ENCODE peak calls at places on chromosome 18, in seven cellular contexts. One of them, this sample, is unnamed.

GRCh38 chr18:55301836-55302235 is 286.2 kb downstream of the TCF4 start:
- DNase-seq in GM12878: no peak
- DNase-seq in SK-N-SH: no peak
- DNase-seq in H1: no peak
- DNase-seq in HepG2: no peak
- DNase-seq in K562: peak
- DNase-seq in HCT116: no peak
- DNase-seq in this sample: no peak

GRCh38 chr18:2935438-2936192 is 77.3 kb downstream of the LPIN2 start:
- DNase-seq in HCT116: no peak
- DNase-seq in H1: no peak
- DNase-seq in SK-N-SH: no peak
- DNase-seq in GM12878: no peak
- DNase-seq in HepG2: no peak
- DNase-seq in K562: no peak
- DNase-seq in this sample: no peak

GRCh38 chr18:22143347-22144340 is 25.7 kb upstream of the GATA6 start:
- DNase-seq in H1: no peak
- DNase-seq in HCT116: no peak
- DNase-seq in GM12878: no peak
- DNase-seq in K562: no peak
- DNase-seq in HepG2: no peak
- DNase-seq in SK-N-SH: no peak
- DNase-seq in this sample: no peak

GRCh38 chr18:73340135-73340934 is 472.5 kb upstream of the NETO1 start:
- DNase-seq in HCT116: no peak
- DNase-seq in SK-N-SH: no peak
- DNase-seq in GM12878: peak
- DNase-seq in HepG2: peak
- DNase-seq in K562: no peak
- DNase-seq in H1: no peak
- DNase-seq in this sample: no peak

GRCh38 chr18:4119813-4120212 is 335.3 kb downstream of the DLGAP1 start:
- DNase-seq in H1: no peak
- DNase-seq in HCT116: no peak
- DNase-seq in K562: no peak
- DNase-seq in SK-N-SH: no peak
- DNase-seq in GM12878: no peak
- DNase-seq in HepG2: no peak
- DNase-seq in this sample: no peak

GRCh38 chr18:47779381-47779780 is 151.1 kb downstream of the SMAD2 start:
- DNase-seq in GM12878: no peak
- DNase-seq in HepG2: no peak
- DNase-seq in SK-N-SH: no peak
- DNase-seq in HCT116: no peak
- DNase-seq in H1: no peak
- DNase-seq in K562: no peak
- DNase-seq in this sample: peak

GRCh38 chr18:46069524-46069923 is 2.5 kb downstream of the PSTPIP2 start:
- DNase-seq in HCT116: no peak
- DNase-seq in HepG2: no peak
- DNase-seq in K562: no peak
- DNase-seq in SK-N-SH: no peak
- DNase-seq in H1: no peak
- DNase-seq in GM12878: no peak
- DNase-seq in this sample: peak

GRCh38 chr18:77080283-77080682 is 52.3 kb downstream of the MBP start:
- DNase-seq in K562: no peak
- DNase-seq in HepG2: no peak
- DNase-seq in H1: no peak
- DNase-seq in GM12878: peak
- DNase-seq in SK-N-SH: no peak
- DNase-seq in HCT116: no peak
- DNase-seq in this sample: no peak

GRCh38 chr18:45540146-45540545 is 75.1 kb upstream of the SLC14A2 start:
- DNase-seq in HepG2: no peak
- DNase-seq in K562: no peak
- DNase-seq in SK-N-SH: no peak
- DNase-seq in GM12878: no peak
- DNase-seq in HCT116: no peak
- DNase-seq in H1: peak
- DNase-seq in this sample: no peak

GRCh38 chr18:55592106-55592505 is 4.1 kb upstream of the TCF4 start:
- DNase-seq in SK-N-SH: no peak
- DNase-seq in H1: no peak
- DNase-seq in HCT116: no peak
- DNase-seq in HepG2: no peak
- DNase-seq in GM12878: no peak
- DNase-seq in K562: no peak
- DNase-seq in this sample: no peak

GRCh38 chr18:3472681-3473544 is 22.9 kb downstream of the TGIF1 start:
- DNase-seq in H1: no peak
- DNase-seq in GM12878: no peak
- DNase-seq in HepG2: no peak
- DNase-seq in HCT116: no peak
- DNase-seq in K562: no peak
- DNase-seq in SK-N-SH: no peak
- DNase-seq in this sample: no peak

GRCh38 chr18:50724631-50725235 is 95.1 kb downstream of the MRO start:
- DNase-seq in K562: no peak
- DNase-seq in SK-N-SH: no peak
- DNase-seq in GM12878: no peak
- DNase-seq in H1: no peak
- DNase-seq in HCT116: no peak
- DNase-seq in HepG2: no peak
- DNase-seq in this sample: no peak

GRCh38 chr18:48085781-48086487 is 155.5 kb upstream of the SMAD2 start:
- DNase-seq in GM12878: no peak
- DNase-seq in HepG2: no peak
- DNase-seq in K562: no peak
- DNase-seq in SK-N-SH: no peak
- DNase-seq in H1: no peak
- DNase-seq in HCT116: no peak
- DNase-seq in this sample: no peak

GRCh38 chr18:73564073-73564472 is 583.6 kb downstream of the FBXO15 start:
- DNase-seq in GM12878: no peak
- DNase-seq in H1: no peak
- DNase-seq in HepG2: no peak
- DNase-seq in HCT116: no peak
- DNase-seq in K562: no peak
- DNase-seq in SK-N-SH: no peak
- DNase-seq in this sample: no peak

GRCh38 chr18:74679006-74679678 is 81.5 kb downstream of the ZNF407 start:
- DNase-seq in GM12878: peak
- DNase-seq in K562: no peak
- DNase-seq in SK-N-SH: no peak
- DNase-seq in HCT116: no peak
- DNase-seq in HepG2: no peak
- DNase-seq in H1: no peak
- DNase-seq in this sample: no peak

GRCh38 chr18:74115046-74115445 is 32.6 kb downstream of the FBXO15 start:
- DNase-seq in SK-N-SH: no peak
- DNase-seq in H1: no peak
- DNase-seq in HCT116: no peak
- DNase-seq in GM12878: no peak
- DNase-seq in K562: no peak
- DNase-seq in HepG2: no peak
- DNase-seq in this sample: no peak

GRCh38 chr18:24014062-24014985 is at the start of gene TTC39C:
- DNase-seq in H1: peak
- DNase-seq in GM12878: no peak
- DNase-seq in K562: peak
- DNase-seq in HepG2: no peak
- DNase-seq in SK-N-SH: peak
- DNase-seq in HCT116: peak
- DNase-seq in this sample: peak

GRCh38 chr18:59927246-59927825 is 27.5 kb downstream of the PMAIP1 start:
- DNase-seq in K562: no peak
- DNase-seq in GM12878: peak
- DNase-seq in H1: no peak
- DNase-seq in HCT116: no peak
- DNase-seq in SK-N-SH: no peak
- DNase-seq in HepG2: no peak
- DNase-seq in this sample: no peak

GRCh38 chr18:49813071-49813320 is 337 bp downstream of the ACAA2 start:
- DNase-seq in K562: peak
- DNase-seq in HCT116: no peak
- DNase-seq in H1: no peak
- DNase-seq in SK-N-SH: no peak
- DNase-seq in HepG2: peak
- DNase-seq in GM12878: no peak
- DNase-seq in this sample: no peak

GRCh38 chr18:48493856-48494255 is 45.0 kb upstream of the CTIF start:
- DNase-seq in H1: no peak
- DNase-seq in HepG2: no peak
- DNase-seq in GM12878: no peak
- DNase-seq in SK-N-SH: no peak
- DNase-seq in HCT116: no peak
- DNase-seq in K562: no peak
- DNase-seq in this sample: no peak

GRCh38 chr18:21117385-21118135 is 5.9 kb upstream of the ROCK1 start:
- DNase-seq in SK-N-SH: no peak
- DNase-seq in HepG2: no peak
- DNase-seq in HCT116: no peak
- DNase-seq in K562: no peak
- DNase-seq in H1: no peak
- DNase-seq in GM12878: no peak
- DNase-seq in this sample: no peak

GRCh38 chr18:63907649-63908048 is at the start of gene SERPINB10:
- DNase-seq in HepG2: no peak
- DNase-seq in GM12878: no peak
- DNase-seq in K562: no peak
- DNase-seq in HCT116: no peak
- DNase-seq in SK-N-SH: no peak
- DNase-seq in H1: no peak
- DNase-seq in this sample: no peak

GRCh38 chr18:37270046-37270665 is 295.4 kb downstream of the CELF4 start:
- DNase-seq in GM12878: no peak
- DNase-seq in SK-N-SH: no peak
- DNase-seq in HepG2: peak
- DNase-seq in K562: peak
- DNase-seq in H1: peak
- DNase-seq in HCT116: no peak
- DNase-seq in this sample: peak

GRCh38 chr18:50297621-50298442 is 10.3 kb upstream of the CXXC1 start:
- DNase-seq in GM12878: peak
- DNase-seq in SK-N-SH: peak
- DNase-seq in H1: peak
- DNase-seq in HCT116: no peak
- DNase-seq in K562: no peak
- DNase-seq in HepG2: no peak
- DNase-seq in this sample: no peak

GRCh38 chr18:27428120-27428519 is 243.0 kb upstream of the CHST9 start:
- DNase-seq in HCT116: no peak
- DNase-seq in GM12878: no peak
- DNase-seq in SK-N-SH: no peak
- DNase-seq in H1: no peak
- DNase-seq in K562: no peak
- DNase-seq in HepG2: no peak
- DNase-seq in this sample: peak
- TF ChIP-seq JUND in HCT116: no peak
- TF ChIP-seq JUND in GM12878: no peak
- TF ChIP-seq JUND in SK-N-SH: no peak
- TF ChIP-seq JUND in H1: no peak
- TF ChIP-seq JUND in K562: no peak
- TF ChIP-seq JUND in HepG2: no peak
- TF ChIP-seq JUND in this sample: no peak

DNA sequence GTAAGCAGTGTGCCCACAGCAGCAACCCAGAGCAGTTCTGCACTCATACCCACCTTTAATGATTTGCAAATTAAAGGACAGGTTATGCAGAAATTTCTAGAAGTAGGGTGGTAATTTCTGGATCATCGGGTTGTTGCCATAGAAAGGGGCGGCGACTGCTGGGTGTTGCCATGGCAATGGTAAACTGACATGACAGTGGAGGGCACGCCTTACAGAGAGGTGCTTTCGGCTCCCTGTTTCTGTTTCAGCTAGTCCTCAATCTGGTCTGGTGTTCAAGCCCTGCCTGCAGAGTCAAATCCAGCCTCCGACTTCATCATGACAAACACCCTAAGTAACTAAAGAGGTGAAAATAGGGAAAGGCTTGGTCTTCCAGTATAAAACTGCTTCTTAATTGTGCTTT is 667.7 kb downstream of the SOCS6 start:
- DNase-seq in HCT116: no peak
- DNase-seq in K562: no peak
- DNase-seq in HepG2: no peak
- DNase-seq in GM12878: no peak
- DNase-seq in SK-N-SH: no peak
- DNase-seq in H1: no peak
- DNase-seq in this sample: no peak
- TF ChIP-seq JUND in HCT116: no peak
- TF ChIP-seq JUND in K562: no peak
- TF ChIP-seq JUND in HepG2: no peak
- TF ChIP-seq JUND in GM12878: no peak
- TF ChIP-seq JUND in SK-N-SH: no peak
- TF ChIP-seq JUND in H1: no peak
- TF ChIP-seq JUND in this sample: no peak

DNA sequence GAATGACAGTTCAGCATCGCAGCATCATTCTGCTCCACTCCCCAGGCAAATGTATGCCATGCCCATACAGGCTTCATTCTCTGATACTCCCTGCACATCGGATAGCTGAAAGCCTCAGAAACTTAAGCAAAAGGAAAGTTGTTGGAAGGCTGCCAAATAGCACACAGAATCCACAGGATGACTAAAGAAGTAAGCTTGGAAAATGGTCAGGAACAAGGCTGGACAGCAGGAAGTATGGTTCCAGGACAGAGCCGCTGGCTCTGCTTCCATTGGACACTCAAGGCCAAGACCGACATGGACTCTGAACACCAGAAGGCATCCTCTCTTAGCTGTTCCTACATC is 256.5 kb downstream of the CDH20 start:
- DNase-seq in GM12878: no peak
- DNase-seq in K562: no peak
- DNase-seq in H1: no peak
- DNase-seq in HepG2: no peak
- DNase-seq in HCT116: no peak
- DNase-seq in SK-N-SH: no peak
- DNase-seq in this sample: no peak
- TF ChIP-seq JUND in GM12878: no peak
- TF ChIP-seq JUND in K562: no peak
- TF ChIP-seq JUND in H1: no peak
- TF ChIP-seq JUND in HepG2: no peak
- TF ChIP-seq JUND in HCT116: no peak
- TF ChIP-seq JUND in SK-N-SH: no peak
- TF ChIP-seq JUND in this sample: no peak

GRCh38 chr18:34158881-34159690 is 65.6 kb downstream of the NOL4 start:
- DNase-seq in H1: peak
- DNase-seq in HCT116: no peak
- DNase-seq in K562: no peak
- DNase-seq in HepG2: peak
- DNase-seq in SK-N-SH: peak
- DNase-seq in GM12878: no peak
- DNase-seq in this sample: no peak
- TF ChIP-seq JUND in H1: peak
- TF ChIP-seq JUND in HCT116: no peak
- TF ChIP-seq JUND in K562: no peak
- TF ChIP-seq JUND in HepG2: no peak
- TF ChIP-seq JUND in SK-N-SH: no peak
- TF ChIP-seq JUND in GM12878: no peak
- TF ChIP-seq JUND in this sample: no peak